ENCODE peak calls at places on chromosome 4, in seven cellular contexts. One of them, this sample, is unnamed. For H3K4me1, the result is how much of the 10 kb centered on the place peaks cover.

GRCh38 chr4:56995525-56995924 is 16.8 kb downstream of the POLR2B start:
- DNase-seq in uterus: peak
- DNase-seq in HepG2: no peak
- DNase-seq in heart left ventricle: peak
- DNase-seq in esophagus squamous epithelium: no peak
- DNase-seq in neural progenitor cell: no peak
- DNase-seq in Peyer's patch: no peak
- DNase-seq in this sample: peak

GRCh38 chr4:160514126-160514525 is 1411.2 kb downstream of the RAPGEF2 start:
- DNase-seq in Peyer's patch: no peak
- DNase-seq in uterus: no peak
- DNase-seq in HepG2: no peak
- DNase-seq in heart left ventricle: no peak
- DNase-seq in neural progenitor cell: no peak
- DNase-seq in esophagus squamous epithelium: no peak
- DNase-seq in this sample: no peak

GRCh38 chr4:119626943-119627266 is 1.7 kb downstream of the PDE5A start:
- DNase-seq in neural progenitor cell: no peak
- DNase-seq in esophagus squamous epithelium: no peak
- DNase-seq in Peyer's patch: no peak
- DNase-seq in uterus: no peak
- DNase-seq in HepG2: no peak
- DNase-seq in heart left ventricle: no peak
- DNase-seq in this sample: no peak

GRCh38 chr4:42412251-42412650 is 15.0 kb downstream of the SHISA3 start:
- DNase-seq in HepG2: no peak
- DNase-seq in heart left ventricle: no peak
- DNase-seq in Peyer's patch: no peak
- DNase-seq in uterus: no peak
- DNase-seq in esophagus squamous epithelium: no peak
- DNase-seq in neural progenitor cell: no peak
- DNase-seq in this sample: no peak

GRCh38 chr4:82138376-82138775 is 235.4 kb downstream of the HNRNPD start:
- DNase-seq in HepG2: no peak
- DNase-seq in neural progenitor cell: no peak
- DNase-seq in uterus: no peak
- DNase-seq in heart left ventricle: no peak
- DNase-seq in esophagus squamous epithelium: no peak
- DNase-seq in Peyer's patch: no peak
- DNase-seq in this sample: no peak

GRCh38 chr4:38509551-38509950 is 154.4 kb upstream of the KLF3 start:
- DNase-seq in esophagus squamous epithelium: no peak
- DNase-seq in uterus: no peak
- DNase-seq in heart left ventricle: no peak
- DNase-seq in HepG2: no peak
- DNase-seq in Peyer's patch: peak
- DNase-seq in neural progenitor cell: no peak
- DNase-seq in this sample: no peak

GRCh38 chr4:76611164-76611563 is 176.1 kb downstream of the SHROOM3 start:
- DNase-seq in Peyer's patch: no peak
- DNase-seq in uterus: no peak
- DNase-seq in esophagus squamous epithelium: no peak
- DNase-seq in HepG2: no peak
- DNase-seq in heart left ventricle: no peak
- DNase-seq in neural progenitor cell: no peak
- DNase-seq in this sample: no peak

GRCh38 chr4:98653890-98654867 is 4.2 kb downstream of the TSPAN5 start:
- DNase-seq in neural progenitor cell: no peak
- DNase-seq in esophagus squamous epithelium: no peak
- DNase-seq in Peyer's patch: no peak
- DNase-seq in HepG2: no peak
- DNase-seq in uterus: peak
- DNase-seq in heart left ventricle: no peak
- DNase-seq in this sample: no peak

GRCh38 chr4:177667687-177668086 is 225.4 kb upstream of the AGA start:
- DNase-seq in Peyer's patch: no peak
- DNase-seq in esophagus squamous epithelium: no peak
- DNase-seq in heart left ventricle: no peak
- DNase-seq in uterus: no peak
- DNase-seq in neural progenitor cell: peak
- DNase-seq in HepG2: no peak
- DNase-seq in this sample: no peak

GRCh38 chr4:89316931-89317366 is 9.3 kb upstream of the GPRIN3 start:
- DNase-seq in Peyer's patch: no peak
- DNase-seq in uterus: no peak
- DNase-seq in heart left ventricle: no peak
- DNase-seq in esophagus squamous epithelium: no peak
- DNase-seq in neural progenitor cell: no peak
- DNase-seq in HepG2: no peak
- DNase-seq in this sample: no peak

DNA sequence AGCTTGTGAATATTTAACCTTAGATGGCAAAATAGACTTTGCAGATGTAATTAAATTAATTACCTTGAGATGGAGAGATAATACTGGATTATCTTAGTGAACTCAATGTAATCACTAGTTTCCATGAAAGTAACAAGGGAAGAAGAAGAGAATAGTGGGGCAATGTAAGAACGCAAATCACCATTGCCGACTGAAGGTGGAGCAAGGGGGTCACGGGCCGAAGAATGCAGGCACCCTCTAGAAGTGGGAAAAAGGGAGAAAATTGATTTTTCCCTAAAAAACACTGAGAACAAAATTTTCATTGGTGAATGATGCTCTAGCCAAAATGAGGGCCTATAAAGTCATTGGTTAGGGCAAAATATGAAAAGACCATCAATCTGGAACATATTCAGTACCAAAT is 375.6 kb upstream of the EPHA5 start:
- DNase-seq in heart left ventricle: no peak
- DNase-seq in neural progenitor cell: no peak
- DNase-seq in HepG2: no peak
- DNase-seq in Peyer's patch: no peak
- DNase-seq in uterus: no peak
- DNase-seq in esophagus squamous epithelium: no peak
- DNase-seq in this sample: no peak
- TF ChIP-seq CTCF in heart left ventricle: no peak
- TF ChIP-seq CTCF in neural progenitor cell: peak
- TF ChIP-seq CTCF in HepG2: no peak
- TF ChIP-seq CTCF in Peyer's patch: no peak
- TF ChIP-seq CTCF in uterus: no peak
- TF ChIP-seq CTCF in esophagus squamous epithelium: no peak
- TF ChIP-seq CTCF in this sample: no peak

GRCh38 chr4:186687263-186687662 is 36.4 kb downstream of the FAT1 start:
- DNase-seq in neural progenitor cell: no peak
- DNase-seq in HepG2: no peak
- DNase-seq in uterus: no peak
- DNase-seq in Peyer's patch: no peak
- DNase-seq in esophagus squamous epithelium: no peak
- DNase-seq in heart left ventricle: no peak
- DNase-seq in this sample: no peak
- H3K4me1 ChIP-seq in neural progenitor cell: half or more
- H3K4me1 ChIP-seq in HepG2: half or more
- H3K4me1 ChIP-seq in uterus: under half
- H3K4me1 ChIP-seq in Peyer's patch: under half
- H3K4me1 ChIP-seq in esophagus squamous epithelium: under half
- H3K4me1 ChIP-seq in heart left ventricle: under half
- H3K4me1 ChIP-seq in this sample: under half

GRCh38 chr4:112270643-112271484 is 14.8 kb downstream of the TIFA start:
- DNase-seq in esophagus squamous epithelium: no peak
- DNase-seq in HepG2: no peak
- DNase-seq in heart left ventricle: no peak
- DNase-seq in neural progenitor cell: no peak
- DNase-seq in Peyer's patch: no peak
- DNase-seq in uterus: no peak
- DNase-seq in this sample: no peak
- H3K27ac ChIP-seq in esophagus squamous epithelium: no peak
- H3K27ac ChIP-seq in HepG2: no peak
- H3K27ac ChIP-seq in heart left ventricle: no peak
- H3K27ac ChIP-seq in neural progenitor cell: no peak
- H3K27ac ChIP-seq in Peyer's patch: no peak
- H3K27ac ChIP-seq in uterus: no peak
- H3K27ac ChIP-seq in this sample: no peak

GRCh38 chr4:103449285-103449684 is 251.1 kb upstream of the CENPE start:
- DNase-seq in neural progenitor cell: no peak
- DNase-seq in uterus: no peak
- DNase-seq in esophagus squamous epithelium: no peak
- DNase-seq in HepG2: no peak
- DNase-seq in Peyer's patch: no peak
- DNase-seq in heart left ventricle: no peak
- DNase-seq in this sample: no peak
- TF ChIP-seq CTCF in neural progenitor cell: no peak
- TF ChIP-seq CTCF in uterus: no peak
- TF ChIP-seq CTCF in esophagus squamous epithelium: no peak
- TF ChIP-seq CTCF in HepG2: no peak
- TF ChIP-seq CTCF in Peyer's patch: no peak
- TF ChIP-seq CTCF in heart left ventricle: no peak
- TF ChIP-seq CTCF in this sample: no peak

GRCh38 chr4:78566834-78567501 is 15.4 kb downstream of the ANXA3 start:
- DNase-seq in HepG2: no peak
- DNase-seq in uterus: no peak
- DNase-seq in neural progenitor cell: no peak
- DNase-seq in Peyer's patch: no peak
- DNase-seq in esophagus squamous epithelium: no peak
- DNase-seq in heart left ventricle: no peak
- DNase-seq in this sample: no peak
- H3K4me1 ChIP-seq in HepG2: under half
- H3K4me1 ChIP-seq in uterus: under half
- H3K4me1 ChIP-seq in neural progenitor cell: under half
- H3K4me1 ChIP-seq in Peyer's patch: under half
- H3K4me1 ChIP-seq in esophagus squamous epithelium: under half
- H3K4me1 ChIP-seq in heart left ventricle: under half
- H3K4me1 ChIP-seq in this sample: under half

GRCh38 chr4:48908687-48909086 is 2.1 kb upstream of the OCIAD2 start:
- DNase-seq in HepG2: no peak
- DNase-seq in esophagus squamous epithelium: no peak
- DNase-seq in neural progenitor cell: no peak
- DNase-seq in heart left ventricle: no peak
- DNase-seq in uterus: no peak
- DNase-seq in Peyer's patch: no peak
- DNase-seq in this sample: no peak

GRCh38 chr4:48912349-48912748 is 5.8 kb upstream of the OCIAD2 start:
- DNase-seq in heart left ventricle: no peak
- DNase-seq in Peyer's patch: no peak
- DNase-seq in esophagus squamous epithelium: no peak
- DNase-seq in neural progenitor cell: no peak
- DNase-seq in HepG2: no peak
- DNase-seq in uterus: no peak
- DNase-seq in this sample: no peak

GRCh38 chr4:48909697-48910096 is 3.1 kb upstream of the OCIAD2 start:
- DNase-seq in esophagus squamous epithelium: no peak
- DNase-seq in uterus: peak
- DNase-seq in HepG2: no peak
- DNase-seq in neural progenitor cell: no peak
- DNase-seq in Peyer's patch: no peak
- DNase-seq in heart left ventricle: no peak
- DNase-seq in this sample: peak

GRCh38 chr4:48907706-48908477 is 1.3 kb upstream of the OCIAD2 start:
- DNase-seq in Peyer's patch: no peak
- DNase-seq in esophagus squamous epithelium: no peak
- DNase-seq in HepG2: no peak
- DNase-seq in neural progenitor cell: no peak
- DNase-seq in uterus: no peak
- DNase-seq in heart left ventricle: no peak
- DNase-seq in this sample: no peak

DNA sequence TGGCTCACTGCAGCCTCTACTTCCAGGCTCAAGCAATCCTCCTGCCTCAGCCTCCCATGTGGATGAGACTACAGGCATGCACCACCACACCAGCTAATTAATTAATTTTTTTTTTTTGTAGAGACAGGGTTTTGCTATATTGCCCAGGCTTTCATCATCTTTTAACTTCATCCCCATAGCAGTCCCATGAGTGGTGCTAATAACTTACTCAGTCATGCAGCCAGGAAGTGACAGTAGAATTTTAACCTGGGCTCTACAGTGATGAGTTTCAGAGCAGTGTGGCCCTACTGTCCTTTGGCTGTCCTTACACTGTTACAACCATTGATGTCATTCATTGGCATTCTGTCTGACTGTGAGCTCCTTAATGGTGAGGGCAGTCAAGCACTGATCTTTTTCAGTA is 3.9 kb upstream of the OCIAD2 start:
- DNase-seq in esophagus squamous epithelium: no peak
- DNase-seq in HepG2: no peak
- DNase-seq in neural progenitor cell: no peak
- DNase-seq in heart left ventricle: no peak
- DNase-seq in uterus: no peak
- DNase-seq in Peyer's patch: no peak
- DNase-seq in this sample: no peak
- H3K27ac ChIP-seq in esophagus squamous epithelium: no peak
- H3K27ac ChIP-seq in HepG2: no peak
- H3K27ac ChIP-seq in neural progenitor cell: no peak
- H3K27ac ChIP-seq in heart left ventricle: no peak
- H3K27ac ChIP-seq in uterus: peak
- H3K27ac ChIP-seq in Peyer's patch: no peak
- H3K27ac ChIP-seq in this sample: no peak

DNA sequence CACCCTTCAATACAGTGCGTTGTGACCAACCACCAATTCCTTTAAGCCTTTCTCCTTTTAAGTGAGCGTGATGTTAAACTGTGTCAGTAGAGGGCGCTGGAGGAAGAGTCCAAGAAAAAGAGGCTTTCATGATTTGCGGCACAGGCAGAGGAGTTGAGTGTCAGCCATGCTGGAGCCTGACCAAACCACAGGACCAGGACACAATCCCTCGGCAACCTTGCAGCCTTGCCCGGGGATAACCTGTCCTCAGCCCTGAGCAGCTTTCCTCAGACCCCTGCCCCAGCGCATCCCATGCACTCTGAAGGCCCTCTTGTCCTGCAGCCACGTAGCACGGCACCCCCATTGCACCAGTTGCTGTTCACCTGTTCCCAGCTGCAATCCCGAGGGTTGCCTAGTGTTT is 53.5 kb upstream of the SMIM31 start:
- DNase-seq in heart left ventricle: no peak
- DNase-seq in Peyer's patch: no peak
- DNase-seq in neural progenitor cell: peak
- DNase-seq in esophagus squamous epithelium: no peak
- DNase-seq in uterus: no peak
- DNase-seq in HepG2: peak
- DNase-seq in this sample: no peak
- TF ChIP-seq CTCF in heart left ventricle: no peak
- TF ChIP-seq CTCF in Peyer's patch: no peak
- TF ChIP-seq CTCF in neural progenitor cell: peak
- TF ChIP-seq CTCF in esophagus squamous epithelium: no peak
- TF ChIP-seq CTCF in uterus: no peak
- TF ChIP-seq CTCF in HepG2: peak
- TF ChIP-seq CTCF in this sample: no peak

GRCh38 chr4:59945277-59945676 is 1254.8 kb upstream of the ADGRL3 start:
- DNase-seq in Peyer's patch: no peak
- DNase-seq in heart left ventricle: no peak
- DNase-seq in neural progenitor cell: no peak
- DNase-seq in uterus: no peak
- DNase-seq in esophagus squamous epithelium: no peak
- DNase-seq in HepG2: no peak
- DNase-seq in this sample: no peak

GRCh38 chr4:59945716-59946115 is 1254.4 kb upstream of the ADGRL3 start:
- DNase-seq in uterus: no peak
- DNase-seq in Peyer's patch: no peak
- DNase-seq in HepG2: no peak
- DNase-seq in esophagus squamous epithelium: no peak
- DNase-seq in heart left ventricle: no peak
- DNase-seq in neural progenitor cell: no peak
- DNase-seq in this sample: no peak
- H3K4me1 ChIP-seq in uterus: under half
- H3K4me1 ChIP-seq in Peyer's patch: under half
- H3K4me1 ChIP-seq in HepG2: under half
- H3K4me1 ChIP-seq in esophagus squamous epithelium: under half
- H3K4me1 ChIP-seq in heart left ventricle: under half
- H3K4me1 ChIP-seq in neural progenitor cell: under half
- H3K4me1 ChIP-seq in this sample: under half